ENCODE peak calls at places on chromosomes 6 and 20, in four cellular contexts. X is hepatocyte; V is CD8-positive, alpha-beta memory T cell; F is small intestine. G is an unnamed sample.

GRCh38 chr6:56370127-56370540 is 122.8 kb upstream of the COL21A1 start:
- DNase-seq in V (no peak), F (peak), X (peak), G (no peak)

GRCh38 chr6:109872968-109873545 is 105.1 kb upstream of the GPR6 start:
- DNase-seq in F (no peak), V (no peak), X (no peak), G (no peak)

GRCh38 chr6:129672883-129673631 is 36.9 kb downstream of the ARHGAP18 start:
- DNase-seq in X (no peak), F (peak), V (no peak), G (no peak)

GRCh38 chr20:45104786-45105185 is 3.9 kb upstream of the KCNS1 start:
- DNase-seq in V (no peak), X (no peak), F (no peak), G (no peak)

GRCh38 chr6:74733830-74734591 is 471.8 kb downstream of the COL12A1 start:
- DNase-seq in F (no peak), V (no peak), X (no peak), G (no peak)

GRCh38 chr6:155274106-155274505 is 10.3 kb downstream of the CLDN20 start:
- DNase-seq in V (no peak), X (no peak), F (no peak), G (no peak)

GRCh38 chr20:51162015-51162414 is 139.1 kb upstream of the KCNG1 start:
- DNase-seq in F (no peak), V (no peak), X (no peak), G (no peak)

GRCh38 chr6:153625089-153625488 is 414.0 kb upstream of the OPRM1 start:
- DNase-seq in X (peak), F (no peak), V (no peak), G (no peak)

GRCh38 chr6:130912451-130912850 is 85.2 kb downstream of the SMLR1 start:
- DNase-seq in V (no peak), F (no peak), X (no peak), G (no peak)

GRCh38 chr6:16038938-16039337 is 89.9 kb upstream of the MYLIP start:
- DNase-seq in F (no peak), X (no peak), V (no peak), G (no peak)

GRCh38 chr20:51237278-51237677 is 214.4 kb upstream of the KCNG1 start:
- DNase-seq in X (no peak), V (no peak), F (no peak), G (no peak)

GRCh38 chr6:13354331-13355042 is 26.1 kb upstream of the TBC1D7 start:
- DNase-seq in X (no peak), V (no peak), F (no peak), G (no peak)

GRCh38 chr20:37501940-37502339 is 19.1 kb upstream of the NNAT start:
- DNase-seq in V (no peak), X (no peak), F (no peak), G (no peak)

GRCh38 chr6:53441761-53442160 is 93.0 kb upstream of the ELOVL5 start:
- DNase-seq in X (no peak), F (no peak), V (no peak), G (no peak)

GRCh38 chr6:38572186-38572813 is 67.4 kb downstream of the BTBD9 start:
- DNase-seq in V (no peak), F (peak), X (no peak), G (no peak)

GRCh38 chr6:14310955-14311354 is 193.4 kb downstream of the CD83 start:
- DNase-seq in V (no peak), X (peak), F (peak), G (no peak)

GRCh38 chr6:154347981-154348380 is 8.6 kb downstream of the IPCEF1 start:
- DNase-seq in V (no peak), F (no peak), X (no peak), G (no peak)

GRCh38 chr6:25197116-25197515 is 82.1 kb upstream of the CARMIL1 start:
- DNase-seq in V (no peak), F (no peak), X (no peak), G (no peak)

GRCh38 chr6:89667872-89668556 is 29.5 kb upstream of the LYRM2 start:
- DNase-seq in F (no peak), V (no peak), X (no peak), G (no peak)

GRCh38 chr20:38889792-38890496 is 36.3 kb upstream of the FAM83D start:
- DNase-seq in X (no peak), V (no peak), F (no peak), G (peak)

GRCh38 chr20:58037631-58038030 is 190.8 kb downstream of the ANKRD60 start:
- DNase-seq in V (no peak), X (no peak), F (no peak), G (no peak)

GRCh38 chr6:113630365-113630737 is 226.8 kb upstream of the MARCKS start:
- DNase-seq in F (no peak), V (no peak), X (no peak), G (no peak)

GRCh38 chr6:43172127-43173007 is 1.3 kb downstream of the SRF start:
- DNase-seq in F (peak), V (peak), X (peak), G (peak)

GRCh38 chr6:36853325-36853724 is 14.1 kb upstream of the CPNE5 start:
- DNase-seq in F (no peak), X (peak), V (no peak), G (no peak)

GRCh38 chr20:63497946-63498935 is 642 bp downstream of the EEF1A2 start:
- DNase-seq in V (no peak), X (peak), F (no peak), G (no peak)

GRCh38 chr6:101259446-101259845 is 134.1 kb upstream of the GRIK2 start:
- DNase-seq in F (no peak), V (no peak), X (no peak), G (no peak)

GRCh38 chr6:48389146-48390043 is 278.4 kb upstream of the PTCHD4 start:
- DNase-seq in V (no peak), X (no peak), F (no peak), G (no peak)

GRCh38 chr6:166465671-166466087 is 82.9 kb upstream of the MPC1 start:
- DNase-seq in V (no peak), F (no peak), X (no peak), G (peak)

GRCh38 chr6:63671098-63671754 is 35.6 kb downstream of the PHF3 start:
- DNase-seq in F (peak), X (no peak), V (no peak), G (no peak)

GRCh38 chr6:73803562-73804221 is 107.7 kb downstream of the CD109 start:
- DNase-seq in F (peak), V (no peak), X (peak), G (no peak)

GRCh38 chr6:151914475-151914874 is 107.0 kb downstream of the ESR1 start:
- DNase-seq in V (no peak), X (no peak), F (no peak), G (no peak)

GRCh38 chr6:13550656-13551055 is 23.7 kb upstream of the SIRT5 start:
- DNase-seq in X (no peak), V (no peak), F (no peak), G (no peak)

GRCh38 chr6:79818471-79818870 is 128.9 kb downstream of the ELOVL4 start:
- DNase-seq in X (no peak), V (no peak), F (no peak), G (no peak)

GRCh38 chr6:4931530-4932505 is 72.0 kb downstream of the RPP40 start:
- DNase-seq in V (no peak), F (peak), X (peak), G (no peak)

GRCh38 chr6:89951574-89952360 is 57.5 kb downstream of the GJA10 start:
- DNase-seq in X (peak), V (no peak), F (no peak), G (peak)

GRCh38 chr20:23241416-23241815 is 109.2 kb upstream of the NXT1 start:
- DNase-seq in X (no peak), V (no peak), F (no peak), G (no peak)

GRCh38 chr20:24705486-24705885 is 236.1 kb downstream of the SYNDIG1 start:
- DNase-seq in F (no peak), V (no peak), X (no peak), G (no peak)

GRCh38 chr6:37057128-37057471 is 51.6 kb downstream of the FGD2 start:
- DNase-seq in V (no peak), X (no peak), F (no peak), G (no peak)

DNA sequence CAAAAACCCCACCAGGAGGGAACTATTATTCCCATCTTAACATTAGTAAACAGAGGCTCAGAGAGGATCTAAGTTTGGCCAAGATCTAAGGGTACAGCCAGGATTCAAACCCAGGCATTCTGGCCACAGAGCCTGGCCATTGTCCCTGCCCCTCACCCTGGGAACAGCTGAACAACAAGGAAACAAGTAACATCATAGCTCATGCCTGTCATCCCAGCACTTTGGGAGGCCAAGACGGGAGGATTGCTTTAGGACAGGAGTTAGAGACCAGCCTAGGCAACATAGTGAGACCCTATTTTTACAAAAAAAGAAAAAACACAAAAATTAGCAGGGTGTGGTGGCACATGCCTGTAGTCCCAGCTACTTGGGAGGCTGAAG is 27.6 kb downstream of the TOX2 start:
- DNase-seq in X (no peak), V (no peak), F (no peak), G (no peak)
- H3K4me3 ChIP-seq in X (no peak), V (peak), F (no peak), G (no peak)

GRCh38 chr6:41783106-41783780 is 2.7 kb downstream of the PRICKLE4 start:
- DNase-seq in F (no peak), V (no peak), X (no peak), G (no peak)

GRCh38 chr6:41779336-41779735 is 364 bp downstream of the FRS3 start:
- DNase-seq in V (no peak), X (no peak), F (no peak), G (no peak)

GRCh38 chr6:41779793-41780622 is at the start of gene FRS3:
- DNase-seq in V (peak), F (peak), X (peak), G (peak)

GRCh38 chr6:41780623-41781301 is at the start of gene PRICKLE4:
- DNase-seq in X (peak), F (peak), V (peak), G (no peak)

GRCh38 chr6:41781302-41781711 is 725 bp downstream of the PRICKLE4 start:
- DNase-seq in F (peak), X (no peak), V (no peak), G (no peak)
- H3K4me3 ChIP-seq in F (no peak), X (peak), V (peak), G (peak)

GRCh38 chr6:35683267-35683666 is 5.4 kb downstream of the FKBP5 start:
- DNase-seq in F (peak), V (no peak), X (no peak), G (no peak)

GRCh38 chr6:35686873-35687557 is 1.7 kb downstream of the FKBP5 start:
- DNase-seq in V (no peak), F (peak), X (no peak), G (no peak)

GRCh38 chr6:35687658-35688604 is 784 bp downstream of the FKBP5 start:
- DNase-seq in V (peak), X (peak), F (peak), G (no peak)

GRCh38 chr6:35688605-35689322 is at the start of gene FKBP5:
- DNase-seq in X (peak), F (peak), V (peak), G (peak)

DNA sequence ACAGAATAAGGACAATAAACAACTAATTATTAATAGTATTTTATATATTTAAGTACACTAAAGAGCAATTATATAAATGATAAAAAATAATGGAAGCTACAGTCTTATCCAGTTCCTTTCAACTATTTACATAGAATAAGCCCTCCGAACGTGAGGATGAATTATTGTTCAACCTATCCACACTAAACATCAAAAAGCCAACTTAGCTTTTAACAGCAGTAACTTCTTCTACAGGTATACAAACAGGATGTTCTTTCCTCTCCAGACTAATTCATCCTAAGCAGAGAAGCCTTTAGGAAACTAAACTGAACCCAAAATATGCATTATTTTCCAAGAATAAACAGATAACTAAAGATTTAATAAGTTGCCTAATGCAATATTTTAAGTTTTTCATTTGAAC is 2.3 kb downstream of the FKBP5 start:
- DNase-seq in F (peak), V (no peak), X (no peak), G (no peak)
- H3K4me3 ChIP-seq in F (no peak), V (peak), X (peak), G (peak)

DNA sequence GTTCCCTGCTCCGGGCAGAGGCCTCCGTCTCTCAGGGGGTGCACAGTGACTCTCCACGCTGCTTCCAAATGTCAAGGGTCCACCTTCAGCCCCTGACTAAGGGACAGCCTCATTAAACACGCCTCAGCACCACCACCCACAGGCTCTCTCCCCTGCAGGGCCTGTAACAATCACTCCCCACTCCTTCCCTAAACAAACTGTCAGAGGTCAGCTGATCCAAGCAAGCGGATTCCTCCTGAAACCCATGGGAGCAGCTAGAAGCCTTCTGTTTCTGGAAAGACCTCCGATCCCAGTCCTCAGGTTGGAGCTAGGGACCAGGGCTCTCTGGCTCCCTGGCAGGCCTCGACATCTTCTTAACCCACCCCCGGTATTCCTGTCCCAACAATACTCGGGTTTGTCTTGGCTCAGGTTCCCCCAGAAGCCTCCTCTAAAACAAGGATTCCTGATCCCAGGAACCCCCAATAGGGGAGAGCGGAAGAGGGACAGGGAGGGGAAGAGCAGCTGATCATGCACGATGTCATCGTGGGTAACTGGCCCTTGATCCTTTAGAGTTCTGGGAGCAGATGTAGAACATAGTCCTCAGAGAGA is 180.9 kb downstream of the ZNF217 start:
- DNase-seq in V (no peak), F (no peak), X (no peak), G (no peak)
- H3K4me3 ChIP-seq in V (no peak), F (no peak), X (no peak), G (no peak)

GRCh38 chr20:4593149-4593525 is 128.6 kb upstream of the PRND start:
- DNase-seq in F (no peak), V (no peak), X (no peak), G (no peak)
- H3K4me3 ChIP-seq in F (no peak), V (no peak), X (no peak), G (no peak)

DNA sequence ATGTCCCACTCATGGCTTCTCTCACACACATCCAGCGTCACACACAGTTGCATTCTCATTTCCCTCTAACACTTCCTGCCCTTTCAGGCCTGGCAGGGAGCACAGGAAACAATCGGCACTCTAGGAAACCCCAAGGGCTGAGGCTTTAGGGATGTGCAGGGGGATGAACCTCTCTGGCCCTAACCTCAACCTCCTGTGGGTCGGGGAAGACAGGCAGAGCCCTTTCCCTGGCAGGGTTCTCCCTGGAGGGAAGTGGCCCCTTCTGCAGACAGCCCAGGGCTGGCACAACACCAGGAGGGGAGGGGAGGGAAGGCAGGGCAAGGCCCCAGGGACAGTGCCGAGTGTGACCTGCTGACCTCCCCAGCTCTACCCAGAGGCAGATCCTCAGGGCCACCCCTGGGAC is 2.7 kb downstream of the TEAD3 start:
- DNase-seq in V (no peak), F (no peak), X (no peak), G (no peak)
- H3K4me3 ChIP-seq in V (no peak), F (no peak), X (no peak), G (no peak)

DNA sequence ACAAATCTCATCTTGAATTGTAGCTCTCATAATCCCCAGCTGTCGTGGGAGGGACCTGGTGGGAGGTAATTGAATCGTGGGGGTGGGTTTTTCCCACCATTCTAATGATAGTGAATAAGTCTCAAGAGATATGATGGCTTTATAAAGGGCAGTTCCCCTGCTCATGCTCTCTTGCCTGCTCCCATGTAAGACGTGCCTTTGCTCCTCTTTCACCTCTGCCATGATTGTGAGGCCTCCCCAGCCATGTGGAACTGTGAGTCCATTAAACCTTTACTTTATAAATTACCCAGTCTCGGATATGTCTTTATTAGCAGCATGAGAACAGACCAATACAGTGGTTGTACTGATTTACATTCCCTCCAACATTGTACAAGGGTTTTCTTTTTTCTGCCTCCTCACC is 69.7 kb downstream of the SUN5 start:
- DNase-seq in X (no peak), F (no peak), V (no peak), G (no peak)
- H3K4me3 ChIP-seq in X (no peak), F (no peak), V (no peak), G (no peak)

GRCh38 chr6:138498575-138499302 is 555 bp downstream of the NHSL1 start:
- DNase-seq in X (no peak), V (no peak), F (no peak), G (no peak)

GRCh38 chr6:138499303-138499991 is at the start of gene NHSL1:
- DNase-seq in F (peak), X (peak), V (no peak), G (no peak)

GRCh38 chr6:138502546-138502945 is 3.3 kb upstream of the NHSL1 start:
- DNase-seq in F (no peak), V (no peak), X (no peak), G (no peak)

GRCh38 chr6:138500867-138501446 is 1.7 kb upstream of the NHSL1 start:
- DNase-seq in F (peak), V (no peak), X (no peak), G (no peak)

GRCh38 chr6:138500045-138500665 is 861 bp upstream of the NHSL1 start:
- DNase-seq in F (peak), V (no peak), X (no peak), G (no peak)
- H3K4me3 ChIP-seq in F (no peak), V (no peak), X (peak), G (no peak)

DNA sequence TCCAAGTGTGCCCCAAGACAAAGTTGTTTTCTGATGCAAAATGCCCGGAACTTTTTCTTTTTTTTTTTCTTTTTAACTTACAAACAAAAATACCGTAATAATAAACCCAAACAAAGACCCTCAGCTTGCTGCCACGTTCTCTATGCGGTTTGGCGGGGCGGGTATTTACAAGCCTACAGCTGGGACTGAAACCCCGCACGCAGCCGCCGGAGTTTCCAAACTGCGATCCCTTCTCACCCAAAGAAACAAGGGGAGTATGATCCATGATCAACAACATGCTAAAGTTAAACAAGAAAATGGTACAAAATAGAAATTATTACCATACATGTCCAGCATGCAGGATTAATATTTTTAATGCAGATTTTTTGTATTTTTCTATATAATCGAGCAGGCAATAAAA is 2.1 kb downstream of the MAFB start:
- DNase-seq in X (no peak), V (no peak), F (no peak), G (no peak)
- H3K4me3 ChIP-seq in X (peak), V (no peak), F (no peak), G (peak)

G was measured in dorsolateral prefrontal cortex.